ENCODE peak calls at places on chromosomes 13 and 19, in four cellular contexts. One of them, this sample, is unnamed.

GRCh38 chr13:48156466-48156865 is 61.6 kb upstream of the MED4 start:
- DNase-seq in H9: peak; percentile 71
- DNase-seq in IMR-90: no peak
- DNase-seq in H1: no peak
- DNase-seq in this sample: peak; percentile 37

GRCh38 chr19:11538232-11539036 is at the start of gene CNN1:
- DNase-seq in H1: peak; percentile 76
- DNase-seq in H9: peak; percentile 88
- DNase-seq in IMR-90: peak; percentile 90
- DNase-seq in this sample: peak; percentile 98

GRCh38 chr19:48638831-48639381 is 1.7 kb upstream of the DBP start:
- DNase-seq in H1: no peak
- DNase-seq in IMR-90: no peak
- DNase-seq in H9: peak; percentile 90
- DNase-seq in this sample: no peak

GRCh38 chr13:95264225-95264624 is 37.0 kb downstream of the ABCC4 start:
- DNase-seq in H9: no peak
- DNase-seq in IMR-90: no peak
- DNase-seq in H1: no peak
- DNase-seq in this sample: no peak

GRCh38 chr19:5775668-5776309 is 8.8 kb downstream of the PRR22 start:
- DNase-seq in H1: no peak
- DNase-seq in H9: no peak
- DNase-seq in IMR-90: peak; percentile 51
- DNase-seq in this sample: no peak

GRCh38 chr13:78875792-78876580 is 217.0 kb upstream of the OBI1 start:
- DNase-seq in H9: peak; percentile 75
- DNase-seq in IMR-90: no peak
- DNase-seq in H1: peak; percentile 7
- DNase-seq in this sample: peak; percentile 64

GRCh38 chr13:106302011-106302410 is 233.5 kb downstream of the EFNB2 start:
- DNase-seq in IMR-90: no peak
- DNase-seq in H9: no peak
- DNase-seq in H1: no peak
- DNase-seq in this sample: no peak

GRCh38 chr13:46386996-46387851 is at the start of gene RUBCNL:
- DNase-seq in H1: no peak
- DNase-seq in H9: peak; percentile 70
- DNase-seq in IMR-90: no peak
- DNase-seq in this sample: peak; percentile 82

GRCh38 chr13:40656358-40656757 is 10.1 kb downstream of the FOXO1 start:
- DNase-seq in H9: no peak
- DNase-seq in H1: no peak
- DNase-seq in IMR-90: no peak
- DNase-seq in this sample: no peak

GRCh38 chr13:94168784-94169512 is 310.5 kb downstream of the DCT start:
- DNase-seq in IMR-90: peak; percentile 33
- DNase-seq in H9: no peak
- DNase-seq in H1: no peak
- DNase-seq in this sample: no peak

GRCh38 chr19:28468701-28469459 is 744.1 kb downstream of the UQCRFS1 start:
- DNase-seq in IMR-90: no peak
- DNase-seq in H1: no peak
- DNase-seq in H9: peak; percentile 73
- DNase-seq in this sample: peak; percentile 39

GRCh38 chr13:45356966-45357689 is 16.1 kb upstream of the TPT1 start:
- DNase-seq in H9: no peak
- DNase-seq in H1: no peak
- DNase-seq in IMR-90: no peak
- DNase-seq in this sample: no peak

GRCh38 chr13:52713894-52714293 is 25.7 kb downstream of the CNMD start:
- DNase-seq in IMR-90: no peak
- DNase-seq in H9: no peak
- DNase-seq in H1: no peak
- DNase-seq in this sample: no peak

GRCh38 chr13:47085346-47085745 is 188.5 kb upstream of the HTR2A start:
- DNase-seq in H9: no peak
- DNase-seq in H1: no peak
- DNase-seq in IMR-90: peak; percentile 44
- DNase-seq in this sample: no peak

GRCh38 chr13:45518525-45519235 is 53.9 kb downstream of the COG3 start:
- DNase-seq in H9: no peak
- DNase-seq in IMR-90: peak; percentile 90
- DNase-seq in H1: no peak
- DNase-seq in this sample: peak; percentile 81

GRCh38 chr19:29665826-29666633 is 769 bp downstream of the PLEKHF1 start:
- DNase-seq in IMR-90: peak; percentile 66
- DNase-seq in H1: no peak
- DNase-seq in H9: peak; percentile 86
- DNase-seq in this sample: peak; percentile 79

GRCh38 chr13:37134411-37135041 is 29.1 kb upstream of the CSNK1A1L start:
- DNase-seq in IMR-90: peak; percentile 90
- DNase-seq in H1: no peak
- DNase-seq in H9: no peak
- DNase-seq in this sample: peak; percentile 70

GRCh38 chr13:28128926-28129325 is 9.4 kb upstream of the PAN3 start:
- DNase-seq in H1: no peak
- DNase-seq in H9: no peak
- DNase-seq in IMR-90: no peak
- DNase-seq in this sample: peak; percentile 52

GRCh38 chr13:54232700-54233099 is 1204.1 kb downstream of the OLFM4 start:
- DNase-seq in H1: no peak
- DNase-seq in IMR-90: no peak
- DNase-seq in H9: no peak
- DNase-seq in this sample: no peak

GRCh38 chr13:38862443-38862842 is 128.2 kb downstream of the STOML3 start:
- DNase-seq in IMR-90: no peak
- DNase-seq in H9: no peak
- DNase-seq in H1: no peak
- DNase-seq in this sample: no peak

GRCh38 chr13:101398191-101398590 is 18.1 kb downstream of the NALCN start:
- DNase-seq in H1: no peak
- DNase-seq in IMR-90: peak; percentile 81
- DNase-seq in H9: no peak
- DNase-seq in this sample: no peak

GRCh38 chr13:71875823-71876222 is 8.8 kb upstream of the DACH1 start:
- DNase-seq in H1: no peak
- DNase-seq in IMR-90: no peak
- DNase-seq in H9: no peak
- DNase-seq in this sample: no peak

GRCh38 chr13:42715909-42716308 is 65.5 kb upstream of the FAM216B start:
- DNase-seq in IMR-90: no peak
- DNase-seq in H9: no peak
- DNase-seq in H1: no peak
- DNase-seq in this sample: no peak

GRCh38 chr13:37646531-37646930 is 48.0 kb upstream of the POSTN start:
- DNase-seq in H9: no peak
- DNase-seq in H1: no peak
- DNase-seq in IMR-90: no peak
- DNase-seq in this sample: peak; percentile 50

DNA sequence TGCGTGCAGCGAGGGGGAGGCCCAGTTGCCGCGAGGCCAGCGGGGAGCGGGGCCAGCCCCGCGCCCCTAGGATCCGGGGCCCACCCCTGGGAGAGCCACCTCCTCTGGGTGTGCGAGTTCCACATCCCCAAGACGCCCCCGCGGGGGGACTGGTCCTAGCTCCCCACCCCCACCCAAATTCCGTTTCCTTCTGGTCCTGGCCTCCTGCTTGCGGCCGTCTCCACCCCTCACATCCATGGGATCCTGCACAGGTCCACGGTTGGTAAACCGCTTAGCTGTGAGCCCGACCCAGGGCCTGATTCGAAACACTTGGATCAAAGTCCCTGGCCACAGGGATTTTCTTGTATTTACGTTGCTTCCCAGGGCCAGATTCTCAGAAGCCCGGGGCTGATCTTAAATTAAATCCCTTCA is 324 bp upstream of the FBXO17 start:
- DNase-seq in H1: no peak
- DNase-seq in IMR-90: peak; percentile 31
- DNase-seq in H9: peak; percentile 56
- DNase-seq in this sample: peak; percentile 74
- H4K5ac ChIP-seq in H1: peak overlapping the region; percentile 3
- H4K5ac ChIP-seq in IMR-90: peak overlapping the region; percentile 84
- H4K5ac ChIP-seq in H9: no peak overlapping the region
- H4K5ac ChIP-seq in this sample: no peak overlapping the region

GRCh38 chr19:1632462-1633268 is 19.8 kb downstream of the TCF3 start:
- DNase-seq in IMR-90: no peak
- DNase-seq in H9: no peak
- DNase-seq in H1: no peak
- DNase-seq in this sample: no peak

GRCh38 chr19:1633269-1633606 is 19.2 kb downstream of the TCF3 start:
- DNase-seq in H9: no peak
- DNase-seq in H1: no peak
- DNase-seq in IMR-90: no peak
- DNase-seq in this sample: no peak

GRCh38 chr19:1634242-1634937 is 18.0 kb downstream of the TCF3 start:
- DNase-seq in IMR-90: no peak
- DNase-seq in H9: no peak
- DNase-seq in H1: no peak
- DNase-seq in this sample: no peak

GRCh38 chr19:1634938-1635243 is 17.5 kb downstream of the TCF3 start:
- DNase-seq in H1: no peak
- DNase-seq in IMR-90: no peak
- DNase-seq in H9: no peak
- DNase-seq in this sample: no peak

GRCh38 chr19:1636325-1637236 is 15.8 kb downstream of the TCF3 start:
- DNase-seq in H1: no peak
- DNase-seq in H9: no peak
- DNase-seq in IMR-90: no peak
- DNase-seq in this sample: no peak
- H4K5ac ChIP-seq in H1: no peak overlapping the region
- H4K5ac ChIP-seq in H9: no peak overlapping the region
- H4K5ac ChIP-seq in IMR-90: no peak overlapping the region
- H4K5ac ChIP-seq in this sample: no peak overlapping the region

GRCh38 chr13:73179906-73180305 is 121.1 kb downstream of the KLF5 start:
- DNase-seq in H1: no peak
- DNase-seq in IMR-90: peak; percentile 80
- DNase-seq in H9: no peak
- DNase-seq in this sample: no peak
- H4K5ac ChIP-seq in H1: no peak overlapping the region
- H4K5ac ChIP-seq in IMR-90: no peak overlapping the region
- H4K5ac ChIP-seq in H9: no peak overlapping the region
- H4K5ac ChIP-seq in this sample: no peak overlapping the region

GRCh38 chr13:111423168-111423785 is 102.8 kb downstream of the TEX29 start:
- DNase-seq in H1: no peak
- DNase-seq in H9: no peak
- DNase-seq in IMR-90: no peak
- DNase-seq in this sample: peak; percentile 29
- H4K5ac ChIP-seq in H1: no peak overlapping the region
- H4K5ac ChIP-seq in H9: no peak overlapping the region
- H4K5ac ChIP-seq in IMR-90: no peak overlapping the region
- H4K5ac ChIP-seq in this sample: no peak overlapping the region

GRCh38 chr13:32298695-32299094 is 16.5 kb downstream of the ZAR1L start:
- DNase-seq in IMR-90: no peak
- DNase-seq in H1: no peak
- DNase-seq in H9: no peak
- DNase-seq in this sample: no peak

GRCh38 chr13:32300406-32300805 is 14.8 kb downstream of the ZAR1L start:
- DNase-seq in H1: no peak
- DNase-seq in H9: no peak
- DNase-seq in IMR-90: no peak
- DNase-seq in this sample: no peak

GRCh38 chr13:32302461-32302860 is 12.7 kb downstream of the ZAR1L start:
- DNase-seq in IMR-90: no peak
- DNase-seq in H1: no peak
- DNase-seq in H9: no peak
- DNase-seq in this sample: no peak

GRCh38 chr13:32300920-32301319 is 14.2 kb downstream of the ZAR1L start:
- DNase-seq in H9: no peak
- DNase-seq in H1: no peak
- DNase-seq in IMR-90: no peak
- DNase-seq in this sample: no peak

DNA sequence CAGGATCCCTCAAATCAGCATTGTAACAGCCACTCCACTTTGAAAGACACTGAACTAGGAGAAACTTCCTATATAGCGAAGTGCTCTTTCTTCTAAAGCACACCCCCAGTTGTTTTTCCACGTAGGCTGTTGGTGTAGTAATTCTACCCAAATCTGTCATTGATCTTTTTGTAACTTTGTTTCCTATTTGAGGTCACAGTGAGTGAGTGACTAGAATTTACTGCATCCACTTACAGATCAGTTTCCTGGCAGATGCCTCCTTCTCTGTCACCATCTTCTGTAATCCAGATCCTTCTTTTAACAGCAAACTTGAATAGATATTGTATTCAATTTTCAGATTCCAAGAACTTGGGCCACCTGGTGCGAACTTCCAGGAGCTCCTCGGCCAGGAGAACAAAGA is 15.3 kb downstream of the ZAR1L start:
- DNase-seq in IMR-90: no peak
- DNase-seq in H9: no peak
- DNase-seq in H1: no peak
- DNase-seq in this sample: peak; percentile 49
- H4K5ac ChIP-seq in IMR-90: no peak overlapping the region
- H4K5ac ChIP-seq in H9: no peak overlapping the region
- H4K5ac ChIP-seq in H1: no peak overlapping the region
- H4K5ac ChIP-seq in this sample: no peak overlapping the region

GRCh38 chr19:3904233-3904632 is 23.7 kb downstream of the ATCAY start:
- DNase-seq in H1: no peak
- DNase-seq in H9: no peak
- DNase-seq in IMR-90: no peak
- DNase-seq in this sample: no peak

GRCh38 chr19:3910105-3910504 is 22.8 kb upstream of the NMRK2 start:
- DNase-seq in H1: no peak
- DNase-seq in IMR-90: no peak
- DNase-seq in H9: no peak
- DNase-seq in this sample: no peak

GRCh38 chr19:3914199-3914598 is 18.7 kb upstream of the NMRK2 start:
- DNase-seq in IMR-90: no peak
- DNase-seq in H1: no peak
- DNase-seq in H9: no peak
- DNase-seq in this sample: peak; percentile 13

GRCh38 chr19:3907626-3908265 is 25.1 kb upstream of the NMRK2 start:
- DNase-seq in IMR-90: no peak
- DNase-seq in H1: no peak
- DNase-seq in H9: no peak
- DNase-seq in this sample: no peak

DNA sequence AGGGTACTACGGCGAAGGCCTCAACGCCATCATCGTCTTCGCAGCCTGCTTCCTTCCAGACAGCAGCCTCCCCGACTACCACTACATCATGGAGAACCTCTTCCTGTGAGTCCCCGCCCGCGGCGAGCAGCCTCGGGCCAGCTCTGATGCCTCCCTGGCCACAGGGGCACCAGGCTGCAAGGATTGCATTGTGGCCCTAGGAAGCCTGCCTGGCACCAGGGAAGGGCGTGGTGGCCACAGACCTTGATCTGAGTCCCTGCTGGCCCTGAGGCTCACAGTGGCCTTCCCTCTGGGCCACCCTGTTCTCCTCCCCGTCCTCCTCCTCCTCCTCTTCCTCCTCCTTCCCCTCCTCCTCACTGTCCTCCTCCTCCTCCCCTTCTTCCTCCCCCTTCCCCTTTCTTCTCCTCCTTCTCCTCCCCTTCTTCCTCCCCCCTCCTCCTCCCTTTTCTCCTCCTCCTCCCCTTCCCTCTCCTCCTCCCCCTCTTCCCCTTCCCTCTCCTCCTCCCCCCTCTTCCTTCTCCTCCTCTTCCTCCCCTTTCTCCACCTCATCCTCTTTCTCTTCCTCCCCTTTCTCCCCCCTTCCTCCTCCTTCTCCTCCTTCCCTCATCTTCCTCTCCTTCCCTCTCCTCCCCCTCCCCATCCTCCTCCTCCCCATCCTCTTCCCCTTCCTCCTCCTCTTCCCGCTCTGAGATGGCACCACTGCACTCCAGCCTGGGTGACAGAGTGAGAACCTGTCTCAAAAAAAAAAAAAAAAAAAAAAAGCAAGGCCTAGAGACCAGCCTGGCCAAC is 24.4 kb upstream of the NMRK2 start:
- DNase-seq in IMR-90: no peak
- DNase-seq in H1: no peak
- DNase-seq in H9: no peak
- DNase-seq in this sample: no peak
- H4K5ac ChIP-seq in IMR-90: no peak overlapping the region
- H4K5ac ChIP-seq in H1: no peak overlapping the region
- H4K5ac ChIP-seq in H9: no peak overlapping the region
- H4K5ac ChIP-seq in this sample: no peak overlapping the region

This sample was measured in mesendoderm.